ENCODE peak calls at places on chromosomes 2 and 18, in six cellular contexts. One of them, this sample, is unnamed.

GRCh38 chr2:20439503-20439902 is 7.4 kb upstream of the RHOB start:
- DNase-seq in CD8-positive, alpha-beta T cell: no peak
- DNase-seq in fibroblast of mammary gland: no peak
- DNase-seq in lower lobe of right lung: no peak
- DNase-seq in osteocyte: no peak
- DNase-seq in lower leg skin: no peak
- DNase-seq in this sample: no peak

GRCh38 chr18:57909620-57910019 is 106.5 kb upstream of the ATP8B1 start:
- DNase-seq in CD8-positive, alpha-beta T cell: no peak
- DNase-seq in lower lobe of right lung: no peak
- DNase-seq in osteocyte: no peak
- DNase-seq in lower leg skin: no peak
- DNase-seq in fibroblast of mammary gland: peak
- DNase-seq in this sample: no peak

GRCh38 chr2:189350515-189351209 is 90.6 kb upstream of the WDR75 start:
- DNase-seq in osteocyte: no peak
- DNase-seq in lower lobe of right lung: no peak
- DNase-seq in lower leg skin: peak
- DNase-seq in fibroblast of mammary gland: peak
- DNase-seq in CD8-positive, alpha-beta T cell: no peak
- DNase-seq in this sample: no peak

GRCh38 chr18:70423120-70423519 is 134.3 kb downstream of the SOCS6 start:
- DNase-seq in lower leg skin: no peak
- DNase-seq in osteocyte: no peak
- DNase-seq in fibroblast of mammary gland: no peak
- DNase-seq in CD8-positive, alpha-beta T cell: no peak
- DNase-seq in lower lobe of right lung: no peak
- DNase-seq in this sample: no peak

GRCh38 chr18:41323044-41323443 is 632.0 kb upstream of the PIK3C3 start:
- DNase-seq in osteocyte: no peak
- DNase-seq in lower lobe of right lung: no peak
- DNase-seq in lower leg skin: no peak
- DNase-seq in fibroblast of mammary gland: no peak
- DNase-seq in CD8-positive, alpha-beta T cell: no peak
- DNase-seq in this sample: no peak

GRCh38 chr2:11169333-11169732 is 14.1 kb downstream of the SLC66A3 start:
- DNase-seq in lower lobe of right lung: no peak
- DNase-seq in lower leg skin: no peak
- DNase-seq in fibroblast of mammary gland: no peak
- DNase-seq in osteocyte: peak
- DNase-seq in CD8-positive, alpha-beta T cell: no peak
- DNase-seq in this sample: peak

GRCh38 chr2:179584760-179585159 is 276.7 kb downstream of the ZNF385B start:
- DNase-seq in osteocyte: no peak
- DNase-seq in CD8-positive, alpha-beta T cell: no peak
- DNase-seq in lower lobe of right lung: no peak
- DNase-seq in fibroblast of mammary gland: no peak
- DNase-seq in lower leg skin: no peak
- DNase-seq in this sample: no peak

GRCh38 chr18:49168281-49168680 is 217.5 kb upstream of the SMAD7 start:
- DNase-seq in CD8-positive, alpha-beta T cell: no peak
- DNase-seq in lower leg skin: no peak
- DNase-seq in fibroblast of mammary gland: no peak
- DNase-seq in lower lobe of right lung: no peak
- DNase-seq in osteocyte: no peak
- DNase-seq in this sample: no peak

GRCh38 chr18:69380324-69380723 is 20.4 kb upstream of the DOK6 start:
- DNase-seq in osteocyte: no peak
- DNase-seq in fibroblast of mammary gland: peak
- DNase-seq in CD8-positive, alpha-beta T cell: no peak
- DNase-seq in lower leg skin: no peak
- DNase-seq in lower lobe of right lung: no peak
- DNase-seq in this sample: no peak

GRCh38 chr2:67733517-67733916 is 329.3 kb downstream of the C1D start:
- DNase-seq in osteocyte: no peak
- DNase-seq in lower lobe of right lung: peak
- DNase-seq in lower leg skin: no peak
- DNase-seq in fibroblast of mammary gland: peak
- DNase-seq in CD8-positive, alpha-beta T cell: no peak
- DNase-seq in this sample: no peak

GRCh38 chr2:238875161-238875530 is 27.3 kb downstream of the TWIST2 start:
- DNase-seq in lower lobe of right lung: no peak
- DNase-seq in fibroblast of mammary gland: peak
- DNase-seq in CD8-positive, alpha-beta T cell: no peak
- DNase-seq in lower leg skin: no peak
- DNase-seq in osteocyte: no peak
- DNase-seq in this sample: no peak

GRCh38 chr2:117190856-117191255 is 623.6 kb upstream of the DDX18 start:
- DNase-seq in lower lobe of right lung: no peak
- DNase-seq in lower leg skin: no peak
- DNase-seq in osteocyte: no peak
- DNase-seq in fibroblast of mammary gland: no peak
- DNase-seq in CD8-positive, alpha-beta T cell: no peak
- DNase-seq in this sample: no peak

DNA sequence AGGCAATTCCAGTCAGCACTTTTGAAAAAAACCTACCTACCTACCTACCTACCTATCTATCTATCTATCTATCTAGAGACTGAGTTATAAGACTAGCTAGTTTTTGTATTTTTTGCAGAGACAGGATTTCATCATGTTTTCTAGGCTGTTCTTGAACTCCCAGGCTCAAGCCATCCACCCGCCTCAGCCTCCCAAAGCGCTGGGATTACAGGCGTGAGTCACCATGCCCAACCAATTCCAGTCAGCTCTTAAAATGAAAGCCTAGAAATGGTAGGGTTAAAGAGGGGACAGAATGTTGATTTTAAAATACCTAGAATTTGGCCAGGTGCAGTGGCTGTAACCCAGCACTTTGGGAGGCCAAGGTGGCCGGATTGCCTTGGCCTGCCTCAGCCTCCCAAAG is 19.1 kb downstream of the MSH2 start:
- DNase-seq in osteocyte: no peak
- DNase-seq in fibroblast of mammary gland: peak
- DNase-seq in lower leg skin: no peak
- DNase-seq in CD8-positive, alpha-beta T cell: no peak
- DNase-seq in lower lobe of right lung: no peak
- DNase-seq in this sample: no peak
- TF ChIP-seq CTCF in osteocyte: no peak
- TF ChIP-seq CTCF in fibroblast of mammary gland: no peak
- TF ChIP-seq CTCF in lower leg skin: no peak
- TF ChIP-seq CTCF in CD8-positive, alpha-beta T cell: no peak
- TF ChIP-seq CTCF in lower lobe of right lung: no peak
- TF ChIP-seq CTCF in this sample: no peak

DNA sequence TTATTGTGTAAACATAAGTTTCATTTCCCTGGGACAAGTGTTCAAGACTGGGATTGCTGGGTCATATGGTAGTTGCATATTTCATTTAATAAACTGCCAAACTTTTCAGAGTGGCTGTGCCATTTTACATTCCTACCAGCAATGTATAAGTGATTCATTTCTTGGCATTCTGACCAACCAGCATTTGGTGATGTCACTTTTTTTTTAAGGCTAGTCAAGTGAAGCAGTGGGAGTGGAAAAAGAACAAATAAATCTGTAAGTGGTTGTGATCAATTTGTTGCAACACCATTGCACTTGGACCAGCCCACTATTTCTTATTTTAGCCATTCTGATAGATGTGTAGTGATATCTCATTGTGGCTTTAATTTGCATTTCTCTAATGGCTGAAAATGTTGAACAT is 5.1 kb upstream of the CHCHD5 start:
- DNase-seq in lower leg skin: no peak
- DNase-seq in lower lobe of right lung: no peak
- DNase-seq in fibroblast of mammary gland: peak
- DNase-seq in osteocyte: no peak
- DNase-seq in CD8-positive, alpha-beta T cell: no peak
- DNase-seq in this sample: no peak
- TF ChIP-seq CTCF in lower leg skin: no peak
- TF ChIP-seq CTCF in lower lobe of right lung: no peak
- TF ChIP-seq CTCF in fibroblast of mammary gland: peak
- TF ChIP-seq CTCF in osteocyte: no peak
- TF ChIP-seq CTCF in CD8-positive, alpha-beta T cell: no peak
- TF ChIP-seq CTCF in this sample: peak

GRCh38 chr18:59448546-59448945 is 89.5 kb upstream of the LMAN1 start:
- DNase-seq in osteocyte: no peak
- DNase-seq in CD8-positive, alpha-beta T cell: no peak
- DNase-seq in lower leg skin: no peak
- DNase-seq in fibroblast of mammary gland: peak
- DNase-seq in lower lobe of right lung: no peak
- DNase-seq in this sample: no peak
- TF ChIP-seq CTCF in osteocyte: no peak
- TF ChIP-seq CTCF in CD8-positive, alpha-beta T cell: no peak
- TF ChIP-seq CTCF in lower leg skin: no peak
- TF ChIP-seq CTCF in fibroblast of mammary gland: no peak
- TF ChIP-seq CTCF in lower lobe of right lung: no peak
- TF ChIP-seq CTCF in this sample: no peak

GRCh38 chr2:219467736-219468075 is 31.0 kb upstream of the GMPPA start:
- DNase-seq in fibroblast of mammary gland: no peak
- DNase-seq in lower lobe of right lung: no peak
- DNase-seq in osteocyte: no peak
- DNase-seq in lower leg skin: no peak
- DNase-seq in CD8-positive, alpha-beta T cell: no peak
- DNase-seq in this sample: no peak

GRCh38 chr2:219466816-219467735 is 31.6 kb upstream of the GMPPA start:
- DNase-seq in lower lobe of right lung: no peak
- DNase-seq in osteocyte: no peak
- DNase-seq in CD8-positive, alpha-beta T cell: no peak
- DNase-seq in lower leg skin: no peak
- DNase-seq in fibroblast of mammary gland: no peak
- DNase-seq in this sample: no peak

GRCh38 chr2:219468410-219469185 is 30.1 kb upstream of the GMPPA start:
- DNase-seq in fibroblast of mammary gland: no peak
- DNase-seq in osteocyte: no peak
- DNase-seq in lower lobe of right lung: no peak
- DNase-seq in CD8-positive, alpha-beta T cell: no peak
- DNase-seq in lower leg skin: no peak
- DNase-seq in this sample: no peak

GRCh38 chr2:219464286-219465032 is 29.8 kb downstream of the SPEG start:
- DNase-seq in fibroblast of mammary gland: no peak
- DNase-seq in osteocyte: no peak
- DNase-seq in lower lobe of right lung: no peak
- DNase-seq in lower leg skin: no peak
- DNase-seq in CD8-positive, alpha-beta T cell: no peak
- DNase-seq in this sample: no peak

DNA sequence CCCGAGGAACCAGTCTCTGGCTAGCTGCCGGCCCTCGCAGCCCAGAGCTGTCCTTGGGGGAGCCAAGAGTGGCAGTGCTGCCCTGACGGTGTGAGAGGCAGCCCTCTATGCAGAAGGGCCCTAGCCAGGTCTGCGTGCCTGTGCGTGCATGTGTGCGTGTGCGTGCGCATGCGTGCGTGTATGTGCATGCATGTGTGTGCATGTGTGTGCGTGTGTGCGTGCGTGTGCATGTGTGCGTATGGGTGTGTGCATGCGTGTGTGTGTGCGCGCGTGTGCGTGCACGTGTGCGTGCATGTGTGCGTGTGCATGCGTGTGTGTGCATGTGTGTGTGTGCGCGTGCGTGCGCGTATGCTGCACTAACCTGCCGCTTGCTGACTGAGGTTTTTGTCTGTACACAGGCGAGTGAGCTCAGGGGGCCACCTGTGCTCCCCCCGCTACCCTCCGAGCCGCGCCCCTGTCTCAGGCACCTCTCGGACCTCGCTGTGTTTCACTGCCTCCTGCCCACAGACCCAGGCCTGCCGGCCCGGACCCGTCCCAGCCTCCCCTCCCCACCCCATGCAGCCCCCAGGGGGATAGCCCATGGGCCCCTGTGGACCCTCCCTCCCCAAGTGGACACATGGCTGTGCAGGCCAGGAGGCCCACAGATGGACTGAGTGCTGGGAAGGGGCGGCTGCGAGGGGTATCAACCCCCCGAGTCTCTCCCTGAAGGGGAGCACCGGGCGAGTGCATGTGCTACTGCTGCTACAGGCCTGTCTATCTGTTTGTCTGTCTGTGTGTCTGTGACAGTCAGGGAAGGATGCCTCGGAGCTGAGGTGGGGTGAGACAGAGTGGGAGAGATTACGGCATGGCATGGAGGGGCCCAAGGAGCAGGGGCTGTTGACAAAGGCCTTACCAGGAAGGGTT is 31.3 kb downstream of the SPEG start:
- DNase-seq in lower lobe of right lung: no peak
- DNase-seq in osteocyte: no peak
- DNase-seq in lower leg skin: no peak
- DNase-seq in CD8-positive, alpha-beta T cell: no peak
- DNase-seq in fibroblast of mammary gland: no peak
- DNase-seq in this sample: no peak
- TF ChIP-seq CTCF in lower lobe of right lung: no peak
- TF ChIP-seq CTCF in osteocyte: no peak
- TF ChIP-seq CTCF in lower leg skin: no peak
- TF ChIP-seq CTCF in CD8-positive, alpha-beta T cell: no peak
- TF ChIP-seq CTCF in fibroblast of mammary gland: no peak
- TF ChIP-seq CTCF in this sample: no peak

DNA sequence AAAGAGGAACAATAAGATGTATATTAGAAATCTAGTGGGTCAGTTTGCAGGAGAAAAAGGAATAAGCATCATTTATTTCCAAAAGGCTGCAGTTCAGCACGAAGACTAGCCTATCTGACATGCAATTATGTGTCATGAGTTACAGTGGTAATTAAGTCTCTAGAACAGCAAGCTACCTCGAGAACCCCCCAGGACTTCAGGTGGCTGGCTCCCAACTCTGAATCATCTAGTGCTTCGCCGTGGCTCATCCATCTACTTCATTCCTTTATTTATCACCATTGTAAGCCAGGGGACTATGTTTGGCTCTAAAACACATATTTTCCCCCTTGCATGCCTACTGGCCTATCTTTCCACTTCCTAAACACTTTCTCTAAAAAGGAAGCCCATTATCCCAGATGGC is 121.6 kb downstream of the TXNL1 start:
- DNase-seq in osteocyte: no peak
- DNase-seq in lower lobe of right lung: no peak
- DNase-seq in CD8-positive, alpha-beta T cell: no peak
- DNase-seq in lower leg skin: no peak
- DNase-seq in fibroblast of mammary gland: peak
- DNase-seq in this sample: no peak
- TF ChIP-seq CTCF in osteocyte: no peak
- TF ChIP-seq CTCF in lower lobe of right lung: no peak
- TF ChIP-seq CTCF in CD8-positive, alpha-beta T cell: no peak
- TF ChIP-seq CTCF in lower leg skin: no peak
- TF ChIP-seq CTCF in fibroblast of mammary gland: no peak
- TF ChIP-seq CTCF in this sample: no peak

DNA sequence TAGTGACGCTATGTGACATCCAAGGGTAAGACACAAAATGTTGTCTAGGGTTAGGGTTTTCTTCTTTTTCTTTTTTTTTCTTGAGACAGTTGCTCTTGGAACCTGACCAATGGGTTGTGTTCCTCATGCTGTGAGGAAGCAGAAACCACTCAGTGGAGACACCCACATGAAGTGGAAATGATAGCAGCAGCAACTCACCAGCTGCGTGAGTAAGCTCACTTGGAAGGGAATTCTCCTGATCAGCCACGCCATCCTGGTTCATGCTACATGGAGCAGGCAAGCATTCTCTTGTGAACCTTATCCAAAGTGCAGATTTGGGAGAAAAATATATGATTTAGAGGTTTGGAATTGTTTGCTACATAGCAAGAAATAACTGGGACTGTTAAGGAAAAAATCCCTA is 863.7 kb downstream of the EPHA4 start:
- DNase-seq in CD8-positive, alpha-beta T cell: no peak
- DNase-seq in fibroblast of mammary gland: peak
- DNase-seq in lower lobe of right lung: no peak
- DNase-seq in lower leg skin: no peak
- DNase-seq in osteocyte: no peak
- DNase-seq in this sample: no peak
- TF ChIP-seq CTCF in CD8-positive, alpha-beta T cell: no peak
- TF ChIP-seq CTCF in fibroblast of mammary gland: no peak
- TF ChIP-seq CTCF in lower lobe of right lung: no peak
- TF ChIP-seq CTCF in lower leg skin: no peak
- TF ChIP-seq CTCF in osteocyte: no peak
- TF ChIP-seq CTCF in this sample: no peak